ENCODE peak calls at places on chromosomes 12 and 14, in five cellular contexts. One of them, this sample, is unnamed.

GRCh38 chr12:88339254-88339949 is 197.3 kb downstream of the TMTC3 start:
- DNase-seq in brain microvascular endothelial cell: no peak
- DNase-seq in stimulated activated CD4-positive, alpha-beta T cell treated with anti-CD3 and anti-CD28 coated beads, Interleukin-12 subunit alpha, Interleukin-12 subunit beta, amount 100 ng/mL, for 4 hours: no peak
- DNase-seq in C1 segment of cervical spinal cord: no peak
- DNase-seq in Karpas-422: no peak
- DNase-seq in this sample: no peak

GRCh38 chr14:104112113-104112505 is 26.3 kb upstream of the KIF26A start:
- DNase-seq in Karpas-422: no peak
- DNase-seq in C1 segment of cervical spinal cord: no peak
- DNase-seq in stimulated activated CD4-positive, alpha-beta T cell treated with anti-CD3 and anti-CD28 coated beads, Interleukin-12 subunit alpha, Interleukin-12 subunit beta, amount 100 ng/mL, for 4 hours: no peak
- DNase-seq in brain microvascular endothelial cell: no peak
- DNase-seq in this sample: peak

GRCh38 chr12:4308334-4308960 is 12.6 kb upstream of the TIGAR start:
- DNase-seq in brain microvascular endothelial cell: no peak
- DNase-seq in stimulated activated CD4-positive, alpha-beta T cell treated with anti-CD3 and anti-CD28 coated beads, Interleukin-12 subunit alpha, Interleukin-12 subunit beta, amount 100 ng/mL, for 4 hours: no peak
- DNase-seq in C1 segment of cervical spinal cord: no peak
- DNase-seq in Karpas-422: no peak
- DNase-seq in this sample: no peak

GRCh38 chr12:104573-105081 is 38.1 kb downstream of the IQSEC3 start:
- DNase-seq in Karpas-422: no peak
- DNase-seq in stimulated activated CD4-positive, alpha-beta T cell treated with anti-CD3 and anti-CD28 coated beads, Interleukin-12 subunit alpha, Interleukin-12 subunit beta, amount 100 ng/mL, for 4 hours: no peak
- DNase-seq in C1 segment of cervical spinal cord: no peak
- DNase-seq in brain microvascular endothelial cell: no peak
- DNase-seq in this sample: no peak

GRCh38 chr14:86954623-86955022 is 1038.4 kb downstream of the GALC start:
- DNase-seq in brain microvascular endothelial cell: no peak
- DNase-seq in Karpas-422: no peak
- DNase-seq in C1 segment of cervical spinal cord: no peak
- DNase-seq in stimulated activated CD4-positive, alpha-beta T cell treated with anti-CD3 and anti-CD28 coated beads, Interleukin-12 subunit alpha, Interleukin-12 subunit beta, amount 100 ng/mL, for 4 hours: no peak
- DNase-seq in this sample: no peak

GRCh38 chr12:55767156-55767555 is 24.2 kb downstream of the GDF11 start:
- DNase-seq in brain microvascular endothelial cell: no peak
- DNase-seq in C1 segment of cervical spinal cord: no peak
- DNase-seq in Karpas-422: no peak
- DNase-seq in stimulated activated CD4-positive, alpha-beta T cell treated with anti-CD3 and anti-CD28 coated beads, Interleukin-12 subunit alpha, Interleukin-12 subunit beta, amount 100 ng/mL, for 4 hours: no peak
- DNase-seq in this sample: no peak

GRCh38 chr14:97866664-97867063 is 1069.5 kb downstream of the VRK1 start:
- DNase-seq in stimulated activated CD4-positive, alpha-beta T cell treated with anti-CD3 and anti-CD28 coated beads, Interleukin-12 subunit alpha, Interleukin-12 subunit beta, amount 100 ng/mL, for 4 hours: no peak
- DNase-seq in C1 segment of cervical spinal cord: no peak
- DNase-seq in brain microvascular endothelial cell: no peak
- DNase-seq in Karpas-422: no peak
- DNase-seq in this sample: no peak

GRCh38 chr12:77325505-77325904 is 260.1 kb upstream of the E2F7 start:
- DNase-seq in stimulated activated CD4-positive, alpha-beta T cell treated with anti-CD3 and anti-CD28 coated beads, Interleukin-12 subunit alpha, Interleukin-12 subunit beta, amount 100 ng/mL, for 4 hours: no peak
- DNase-seq in brain microvascular endothelial cell: no peak
- DNase-seq in C1 segment of cervical spinal cord: no peak
- DNase-seq in Karpas-422: no peak
- DNase-seq in this sample: no peak

GRCh38 chr12:66050610-66051009 is 79.9 kb downstream of the LLPH start:
- DNase-seq in Karpas-422: no peak
- DNase-seq in stimulated activated CD4-positive, alpha-beta T cell treated with anti-CD3 and anti-CD28 coated beads, Interleukin-12 subunit alpha, Interleukin-12 subunit beta, amount 100 ng/mL, for 4 hours: no peak
- DNase-seq in brain microvascular endothelial cell: no peak
- DNase-seq in C1 segment of cervical spinal cord: no peak
- DNase-seq in this sample: no peak

GRCh38 chr14:35965425-35965824 is 139.3 kb downstream of the BRMS1L start:
- DNase-seq in brain microvascular endothelial cell: no peak
- DNase-seq in Karpas-422: no peak
- DNase-seq in stimulated activated CD4-positive, alpha-beta T cell treated with anti-CD3 and anti-CD28 coated beads, Interleukin-12 subunit alpha, Interleukin-12 subunit beta, amount 100 ng/mL, for 4 hours: no peak
- DNase-seq in C1 segment of cervical spinal cord: no peak
- DNase-seq in this sample: no peak

GRCh38 chr12:96399081-96399918 is 939 bp downstream of the CDK17 start:
- DNase-seq in C1 segment of cervical spinal cord: peak
- DNase-seq in stimulated activated CD4-positive, alpha-beta T cell treated with anti-CD3 and anti-CD28 coated beads, Interleukin-12 subunit alpha, Interleukin-12 subunit beta, amount 100 ng/mL, for 4 hours: peak
- DNase-seq in brain microvascular endothelial cell: peak
- DNase-seq in Karpas-422: peak
- DNase-seq in this sample: peak

GRCh38 chr12:69910739-69911138 is 85.7 kb downstream of the MYRFL start:
- DNase-seq in stimulated activated CD4-positive, alpha-beta T cell treated with anti-CD3 and anti-CD28 coated beads, Interleukin-12 subunit alpha, Interleukin-12 subunit beta, amount 100 ng/mL, for 4 hours: no peak
- DNase-seq in C1 segment of cervical spinal cord: no peak
- DNase-seq in brain microvascular endothelial cell: no peak
- DNase-seq in Karpas-422: peak
- DNase-seq in this sample: no peak

This sample was measured in stomach.